ENCODE peak calls at places on chromosomes 6 and 20, in nine cellular contexts. K is K562, M is fibroblast of lung, Q is hepatocyte, N is HepG2, I is OCI-LY7, D is DND-41, T is H9, L is mesendoderm. C is an unnamed sample. For H3K79me2, the result is how much of the 10 kb centered on the place peaks cover.

GRCh38 chr20:2507875-2508630 is 662 bp downstream of the ZNF343 start:
- DNase-seq in Q (peak), L (no peak), D (no peak), I (peak), K (peak), N (peak), M (no peak), T (no peak), C (no peak)

GRCh38 chr6:46653439-46653942 is 716 bp downstream of the SLC25A27 start:
- DNase-seq in M (no peak), L (no peak), T (no peak), D (no peak), Q (no peak), N (no peak), I (peak), K (no peak), C (no peak)

GRCh38 chr20:19887566-19888268 is 129.4 kb upstream of the NAA20 start:
- DNase-seq in K (no peak), D (no peak), T (no peak), Q (no peak), L (no peak), N (no peak), I (no peak), M (peak), C (no peak)

GRCh38 chr6:142935553-142936517 is 9.1 kb downstream of the HIVEP2 start:
- DNase-seq in T (no peak), I (peak), Q (no peak), L (no peak), M (no peak), K (no peak), N (no peak), D (peak), C (no peak)

GRCh38 chr6:4518506-4518905 is 257.7 kb upstream of the CDYL start:
- DNase-seq in Q (peak), M (peak), L (no peak), T (no peak), D (no peak), I (no peak), N (no peak), K (no peak), C (no peak)

GRCh38 chr6:33061987-33062386 is 11.5 kb downstream of the HLA-DPA1 start:
- DNase-seq in L (no peak), I (peak), K (peak), N (no peak), Q (no peak), T (no peak), M (no peak), D (no peak), C (no peak)

GRCh38 chr6:73857341-73857890 is 161.4 kb downstream of the CD109 start:
- DNase-seq in M (no peak), T (no peak), N (no peak), K (no peak), Q (no peak), L (no peak), I (no peak), D (no peak), C (no peak)

GRCh38 chr6:18488004-18488403 is 100.9 kb downstream of the RNF144B start:
- DNase-seq in I (no peak), L (no peak), K (no peak), T (no peak), N (no peak), M (peak), D (no peak), Q (no peak), C (no peak)

GRCh38 chr6:41286544-41287346 is at the start of gene TREM1:
- DNase-seq in Q (peak), T (no peak), N (peak), K (no peak), M (no peak), L (peak), I (no peak), D (no peak), C (no peak)

GRCh38 chr6:94639564-94639963 is 937.8 kb upstream of the MANEA start:
- DNase-seq in I (no peak), T (no peak), Q (no peak), D (no peak), L (no peak), N (no peak), M (no peak), K (no peak), C (no peak)

GRCh38 chr6:43246301-43247114 is 3.2 kb downstream of the TTBK1 start:
- DNase-seq in K (peak), T (peak), L (peak), M (no peak), N (peak), I (peak), Q (peak), D (no peak), C (peak)

GRCh38 chr6:157240059-157240959 is 83.0 kb downstream of the TMEM242 start:
- DNase-seq in M (peak), N (peak), L (no peak), I (no peak), K (peak), T (no peak), Q (peak), D (no peak), C (no peak)

GRCh38 chr6:163414367-163415175 is at the start of gene QKI:
- DNase-seq in I (peak), L (peak), M (peak), N (peak), K (peak), T (peak), Q (peak), D (peak), C (peak)
- H3K79me2 ChIP-seq in I (under half), L (under half), M (under half), N (half or more), K (half or more), T (under half), Q (under half), D (under half), C (half or more)

DNA sequence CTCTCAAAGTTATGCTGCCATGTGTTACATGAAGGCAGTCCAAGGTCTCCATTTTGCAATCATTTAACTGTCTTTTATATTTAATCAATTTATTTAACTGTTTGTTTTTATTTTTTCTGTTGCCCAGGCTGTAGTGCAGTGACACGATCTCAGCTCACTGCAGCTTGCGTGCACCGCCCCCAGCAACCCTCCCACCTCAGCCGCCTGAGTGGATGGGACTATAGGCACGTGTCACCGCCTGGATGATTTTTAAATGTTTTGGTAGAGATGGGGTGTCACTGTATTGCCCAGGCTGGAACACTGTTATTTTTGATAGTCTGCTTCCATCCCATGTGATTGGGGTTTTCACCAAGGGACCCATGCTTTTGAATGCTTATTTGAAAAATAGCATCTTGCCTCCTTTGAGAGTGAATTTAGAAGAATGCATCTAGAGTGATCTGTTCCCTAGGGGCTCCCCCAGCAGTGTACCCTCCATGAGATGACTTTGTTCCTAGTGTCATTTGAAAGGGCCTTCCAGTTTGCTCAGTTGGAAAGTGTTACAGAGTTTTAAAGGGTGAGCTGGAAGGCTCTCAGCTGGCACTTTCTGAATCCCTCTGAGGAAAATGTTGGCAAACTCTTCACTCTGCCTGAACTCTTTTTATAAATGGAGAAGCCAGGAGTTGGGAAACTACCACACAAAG is 143.3 kb downstream of the JARID2 start:
- DNase-seq in K (no peak), T (no peak), M (no peak), N (no peak), I (no peak), D (no peak), L (no peak), Q (no peak), C (no peak)
- H3K79me2 ChIP-seq in K (half or more), T (half or more), M (under half), N (under half), I (under half), D (half or more), L (half or more), Q (half or more), C (half or more)

GRCh38 chr6:98467091-98467490 is 367.3 kb upstream of the POU3F2 start:
- DNase-seq in K (no peak), I (no peak), M (peak), N (no peak), L (peak), Q (no peak), T (no peak), D (no peak), C (no peak)

GRCh38 chr6:98467902-98468301 is 366.5 kb upstream of the POU3F2 start:
- DNase-seq in M (peak), D (no peak), N (no peak), T (no peak), K (no peak), Q (no peak), L (no peak), I (no peak), C (no peak)

GRCh38 chr6:98470821-98471220 is 363.6 kb upstream of the POU3F2 start:
- DNase-seq in L (peak), M (peak), T (no peak), I (no peak), K (no peak), Q (no peak), N (no peak), D (no peak), C (no peak)

GRCh38 chr6:98471444-98471843 is 362.9 kb upstream of the POU3F2 start:
- DNase-seq in N (no peak), Q (no peak), T (no peak), D (no peak), M (no peak), L (no peak), I (no peak), K (no peak), C (no peak)

DNA sequence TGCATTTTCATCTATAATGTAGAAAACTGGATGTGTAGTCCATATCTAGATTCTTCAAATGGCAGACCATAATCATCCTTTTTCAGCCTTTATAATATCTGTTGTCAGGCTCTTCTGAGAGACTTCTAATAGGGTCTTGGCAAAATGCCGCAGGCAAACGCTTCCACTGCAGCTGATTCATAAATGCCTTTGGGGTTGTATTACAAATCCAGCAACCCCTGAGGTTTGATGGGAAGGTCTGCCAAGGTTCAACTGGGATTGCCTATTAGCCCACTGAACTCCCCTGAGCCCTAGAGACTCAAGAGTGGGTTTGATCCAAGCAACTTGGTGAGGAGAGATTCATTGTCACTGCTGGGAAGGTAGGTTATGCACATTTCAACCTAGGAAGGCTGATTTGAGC is 365.2 kb upstream of the POU3F2 start:
- DNase-seq in T (no peak), D (no peak), M (peak), K (no peak), L (no peak), Q (no peak), I (no peak), N (no peak), C (no peak)
- H3K79me2 ChIP-seq in T (under half), D (under half), M (under half), K (under half), L (under half), Q (under half), I (under half), N (under half), C (under half)

DNA sequence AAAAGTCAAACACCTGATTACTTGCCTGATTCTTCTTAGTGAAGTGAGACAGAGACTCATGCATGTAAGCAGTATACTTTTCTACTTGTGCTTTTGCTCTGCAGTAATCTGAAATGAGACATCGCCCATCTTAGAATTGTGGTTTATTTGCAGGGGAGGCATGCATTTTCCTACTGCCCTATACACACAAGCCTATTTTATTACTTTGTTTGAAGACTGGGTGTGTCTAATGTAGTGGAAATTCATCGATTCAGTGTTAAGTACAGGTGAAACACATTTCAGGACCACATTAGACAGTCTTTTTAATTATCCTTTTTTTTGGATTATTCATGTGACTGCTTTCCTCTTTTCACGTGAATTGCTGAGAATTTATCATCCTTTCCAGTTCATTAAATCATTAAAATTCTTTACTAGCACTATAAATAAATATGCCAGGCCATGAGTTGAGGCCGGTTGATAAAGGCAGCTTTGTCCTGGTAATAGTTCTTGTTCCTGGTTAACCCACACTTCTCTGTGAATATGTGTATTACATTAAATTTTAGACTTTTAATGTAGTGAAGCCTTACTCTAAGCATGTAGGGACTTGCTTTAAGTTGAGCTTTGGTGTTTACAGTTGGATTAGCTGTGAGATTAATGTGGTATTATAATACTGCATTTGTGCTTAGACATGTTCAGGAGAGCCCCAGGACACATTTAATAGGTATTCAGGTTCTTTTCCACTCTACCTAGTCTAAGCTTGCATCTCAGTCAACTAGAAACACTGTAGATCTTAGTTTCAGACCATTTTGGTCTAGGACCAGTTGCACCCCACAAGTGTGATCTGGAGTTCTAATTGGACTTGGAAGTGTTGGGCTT is 10.8 kb upstream of the BTBD3 start:
- DNase-seq in T (no peak), L (no peak), I (no peak), M (peak), K (no peak), Q (no peak), D (no peak), N (no peak), C (no peak)
- H3K79me2 ChIP-seq in T (under half), L (under half), I (under half), M (under half), K (under half), Q (half or more), D (half or more), N (half or more), C (half or more)

DNA sequence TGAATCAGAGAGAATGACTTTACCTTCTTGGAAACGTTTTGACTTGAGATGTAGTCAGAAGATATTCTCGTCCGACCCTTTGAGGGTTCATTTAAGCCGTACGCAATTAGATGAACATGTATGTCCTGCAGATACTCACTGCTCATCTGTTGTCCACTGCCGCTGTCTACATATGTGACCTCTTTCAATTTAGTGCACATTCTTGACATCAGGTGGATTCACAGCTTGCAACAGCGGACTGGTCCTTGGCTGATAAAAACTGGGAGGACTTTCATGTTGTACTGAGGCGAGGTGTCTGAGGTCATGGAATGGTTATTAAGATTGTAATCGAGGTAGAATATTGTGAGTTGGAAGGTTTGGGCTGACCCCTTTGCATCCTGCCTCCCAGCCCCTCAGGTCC is 194.2 kb downstream of the JARID2 start:
- DNase-seq in N (no peak), T (no peak), M (no peak), D (no peak), L (no peak), K (peak), I (no peak), Q (no peak), C (no peak)
- H3K79me2 ChIP-seq in N (under half), T (half or more), M (under half), D (under half), L (half or more), K (half or more), I (under half), Q (half or more), C (half or more)